ENCODE peak calls at places on chromosomes 7 and 10, in eight cellular contexts. B, Z, W, K, E, O, Q and C are unnamed samples.

GRCh38 chr7:149685455-149685854 is 87.9 kb downstream of the ZNF467 start:
- DNase-seq in E (peak), Q (no peak), W (no peak), O (no peak), K (no peak), B (no peak), Z (no peak), C (no peak)

GRCh38 chr7:112226701-112227276 is 20.3 kb downstream of the ZNF277 start:
- DNase-seq in E (peak), W (no peak), K (no peak), Q (no peak), B (no peak), Z (no peak), O (no peak), C (no peak)

GRCh38 chr7:45196374-45196773 is 38.8 kb downstream of the RAMP3 start:
- DNase-seq in E (no peak), O (no peak), B (no peak), Q (no peak), K (no peak), Z (no peak), W (no peak), C (peak)

GRCh38 chr10:130191380-130191779 is 55.2 kb downstream of the GLRX3 start:
- DNase-seq in O (no peak), K (no peak), Z (no peak), B (no peak), E (no peak), W (no peak), Q (no peak), C (no peak)

GRCh38 chr10:6737758-6738463 is 157.8 kb upstream of the PRKCQ start:
- DNase-seq in Z (peak), W (no peak), B (peak), Q (peak), K (no peak), O (peak), E (peak), C (no peak)

GRCh38 chr7:83415840-83416239 is 233.1 kb downstream of the SEMA3E start:
- DNase-seq in W (no peak), O (no peak), K (no peak), B (no peak), E (no peak), Z (no peak), Q (no peak), C (no peak)

GRCh38 chr10:107095125-107095524 is 69.4 kb downstream of the SORCS1 start:
- DNase-seq in K (no peak), Z (no peak), B (no peak), E (no peak), W (no peak), Q (no peak), O (no peak), C (no peak)

GRCh38 chr10:24215603-24216002 is 6.7 kb downstream of the KIAA1217 start:
- DNase-seq in O (no peak), B (no peak), K (no peak), E (no peak), W (no peak), Q (no peak), Z (no peak), C (no peak)

GRCh38 chr7:22934473-22935065 is 79.4 kb downstream of the HYCC1 start:
- DNase-seq in K (no peak), E (no peak), W (no peak), O (peak), Z (peak), Q (no peak), B (peak), C (no peak)

GRCh38 chr7:94481246-94481645 is 28.4 kb upstream of the CASD1 start:
- DNase-seq in B (no peak), Z (no peak), O (no peak), E (no peak), K (no peak), Q (no peak), W (no peak), C (no peak)

GRCh38 chr7:71511361-71511807 is 379.4 kb downstream of the GALNT17 start:
- DNase-seq in W (no peak), E (no peak), B (no peak), Q (no peak), O (no peak), K (no peak), Z (no peak), C (no peak)

GRCh38 chr10:26612151-26612915 is 85.2 kb upstream of the PDSS1 start:
- DNase-seq in O (no peak), Q (no peak), K (no peak), Z (no peak), W (no peak), B (no peak), E (no peak), C (no peak)

GRCh38 chr10:61923210-61924024 is 21.9 kb downstream of the ARID5B start:
- DNase-seq in B (peak), K (no peak), Q (peak), Z (peak), O (peak), W (no peak), E (peak), C (no peak)